ENCODE peak calls at places on chromosomes 1 and 21, in ten cellular contexts. A is left lung, T is uterus, N is astrocyte, Q is heart right ventricle, M is MCF 10A, U is left ventricle myocardium inferior, W is HFFc6, F is BE2C, V is heart left ventricle. B is an unnamed sample.

GRCh38 chr1:234262754-234263105 is 110.5 kb upstream of the COA6 start:
- DNase-seq in A (no peak), T (no peak), N (peak), Q (no peak), M (peak), U (no peak), W (no peak), F (no peak), V (no peak), B (no peak)

GRCh38 chr1:224959656-224960055 is 30.2 kb downstream of the DNAH14 start:
- DNase-seq in A (no peak), T (no peak), N (no peak), Q (no peak), M (no peak), U (no peak), W (no peak), F (no peak), V (no peak), B (no peak)

GRCh38 chr1:77024500-77024899 is 157.2 kb downstream of the ST6GALNAC5 start:
- DNase-seq in A (no peak), T (no peak), N (no peak), Q (no peak), M (peak), U (no peak), W (no peak), F (no peak), V (no peak), B (no peak)

GRCh38 chr1:58572691-58573090 is 4.4 kb downstream of the TACSTD2 start:
- DNase-seq in A (peak), T (no peak), N (no peak), Q (no peak), M (peak), U (no peak), W (no peak), F (no peak), V (no peak), B (no peak)

GRCh38 chr1:19043579-19044443 is 87.3 kb upstream of the IFFO2 start:
- DNase-seq in A (peak), T (no peak), N (no peak), Q (no peak), M (no peak), U (no peak), W (no peak), F (no peak), V (no peak), B (no peak)

GRCh38 chr21:36156339-36156814 is 247 bp upstream of the DOP1B start:
- DNase-seq in A (peak), T (peak), N (peak), Q (peak), M (peak), U (peak), W (peak), F (peak), V (peak), B (peak)

GRCh38 chr1:20439282-20439681 is 46.7 kb downstream of the CAMK2N1 start:
- DNase-seq in A (no peak), T (no peak), N (peak), Q (no peak), M (no peak), U (no peak), W (peak), F (no peak), V (no peak), B (no peak)

GRCh38 chr1:202860744-202861419 is 28.1 kb downstream of the RABIF start:
- DNase-seq in A (peak), T (peak), N (peak), Q (peak), M (peak), U (peak), W (peak), F (peak), V (peak), B (peak)

GRCh38 chr1:152110860-152111514 is 4.3 kb downstream of the TCHH start:
- DNase-seq in A (peak), T (peak), N (peak), Q (no peak), M (peak), U (peak), W (peak), F (peak), V (peak), B (peak)

GRCh38 chr1:247456914-247457638 is 828 bp downstream of the OR2B11 start:
- DNase-seq in A (peak), T (no peak), N (no peak), Q (no peak), M (no peak), U (no peak), W (no peak), F (no peak), V (no peak), B (no peak)

GRCh38 chr1:28718601-28719331 is 18.0 kb upstream of the YTHDF2 start:
- DNase-seq in A (no peak), T (no peak), N (peak), Q (no peak), M (peak), U (no peak), W (peak), F (no peak), V (no peak), B (no peak)

GRCh38 chr1:17958704-17959103 is 148.9 kb upstream of the IGSF21 start:
- DNase-seq in A (no peak), T (no peak), N (no peak), Q (no peak), M (no peak), U (no peak), W (no peak), F (no peak), V (no peak), B (no peak)

GRCh38 chr1:92240034-92240433 is 22.3 kb downstream of the C1orf146 start:
- DNase-seq in A (no peak), T (no peak), N (no peak), Q (no peak), M (no peak), U (no peak), W (peak), F (peak), V (no peak), B (no peak)

GRCh38 chr1:151992345-151993083 is 1.1 kb downstream of the S100A10 start:
- DNase-seq in A (peak), T (peak), N (peak), Q (peak), M (peak), U (peak), W (peak), F (peak), V (peak), B (no peak)

DNA sequence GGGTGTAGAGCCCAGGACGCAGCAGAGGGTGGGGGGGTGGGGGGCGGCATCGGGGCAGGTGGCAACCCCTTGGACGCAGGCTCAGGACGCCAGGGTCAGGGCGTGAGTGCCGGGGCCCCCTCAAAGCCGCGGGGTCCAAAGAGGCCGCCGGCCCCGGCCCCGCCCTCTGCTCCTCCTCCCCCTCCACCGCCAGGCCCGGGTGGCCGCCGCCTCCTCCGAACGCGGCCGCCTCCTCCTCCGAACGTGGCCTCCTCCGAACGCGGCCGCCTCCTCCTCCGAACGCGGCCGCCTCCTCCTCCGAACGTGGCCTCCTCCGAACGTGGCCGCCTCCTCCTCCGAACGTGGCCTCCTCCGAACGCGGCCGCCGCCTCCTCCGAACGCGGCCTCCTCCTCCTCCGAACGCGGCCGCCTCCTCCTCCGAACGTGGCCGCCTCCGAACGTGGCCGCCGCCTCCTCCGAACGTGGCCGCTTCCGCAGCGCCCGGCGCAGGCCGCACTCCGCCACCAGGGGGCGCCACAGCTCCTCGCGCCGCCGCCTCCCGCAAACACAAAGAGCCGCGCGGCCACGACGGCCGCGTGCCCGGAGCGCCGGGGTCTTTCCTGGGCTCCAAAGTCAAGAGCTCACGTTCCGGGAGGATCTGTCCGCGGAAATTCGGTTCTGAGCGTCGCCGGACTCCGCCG is 19.3 kb upstream of the SAMD11 start:
- DNase-seq in A (peak), T (peak), N (peak), Q (peak), M (peak), U (peak), W (peak), F (peak), V (peak), B (peak)
- TF ChIP-seq CTCF in A (peak), T (peak), N (peak), Q (peak), M (peak), U (peak), W (peak), F (peak), V (peak), B (no peak)

GRCh38 chr1:41583658-41584570 is 99.4 kb upstream of the EDN2 start:
- DNase-seq in A (no peak), T (no peak), N (no peak), Q (no peak), M (no peak), U (no peak), W (no peak), F (no peak), V (no peak), B (no peak)
- TF ChIP-seq CTCF in A (no peak), T (no peak), N (no peak), Q (no peak), M (no peak), U (no peak), W (no peak), F (no peak), V (no peak), B (no peak)

DNA sequence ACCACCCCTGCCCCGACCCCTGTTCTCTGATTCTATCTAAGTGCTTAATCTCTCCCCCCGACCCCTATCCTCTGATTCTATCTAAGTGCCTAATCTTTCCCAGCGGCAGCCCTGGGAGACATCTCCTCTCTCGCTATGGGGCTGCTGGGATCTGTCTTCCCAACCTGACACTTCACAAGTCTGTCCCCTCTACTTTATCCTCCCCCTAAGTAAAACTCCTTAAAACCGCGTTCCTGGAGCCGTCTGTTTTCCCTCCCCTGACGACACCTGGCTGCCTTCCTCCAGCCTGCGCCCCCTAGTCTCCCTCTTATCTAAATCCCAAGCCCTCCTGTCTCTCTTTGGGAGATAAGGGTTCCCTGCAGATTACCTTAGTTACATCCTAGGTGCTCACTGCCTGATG is 30.5 kb downstream of the EPHB2 start:
- DNase-seq in A (no peak), T (no peak), N (no peak), Q (no peak), M (no peak), U (no peak), W (no peak), F (no peak), V (no peak), B (no peak)
- TF ChIP-seq CTCF in A (no peak), T (no peak), N (no peak), Q (no peak), M (no peak), U (no peak), W (no peak), F (no peak), V (no peak), B (no peak)

GRCh38 chr1:201021333-201022177 is 2.0 kb downstream of the KIF21B start:
- DNase-seq in A (no peak), T (no peak), N (no peak), Q (no peak), M (no peak), U (no peak), W (no peak), F (no peak), V (no peak), B (no peak)

GRCh38 chr1:201024251-201024998 is 911 bp upstream of the KIF21B start:
- DNase-seq in A (no peak), T (no peak), N (no peak), Q (no peak), M (no peak), U (no peak), W (no peak), F (no peak), V (no peak), B (no peak)

GRCh38 chr1:201023517-201023902 is at the start of gene KIF21B:
- DNase-seq in A (peak), T (peak), N (no peak), Q (peak), M (peak), U (peak), W (no peak), F (peak), V (peak), B (peak)

GRCh38 chr1:201022178-201022823 is 1.2 kb downstream of the KIF21B start:
- DNase-seq in A (no peak), T (no peak), N (no peak), Q (no peak), M (no peak), U (no peak), W (no peak), F (no peak), V (no peak), B (no peak)

DNA sequence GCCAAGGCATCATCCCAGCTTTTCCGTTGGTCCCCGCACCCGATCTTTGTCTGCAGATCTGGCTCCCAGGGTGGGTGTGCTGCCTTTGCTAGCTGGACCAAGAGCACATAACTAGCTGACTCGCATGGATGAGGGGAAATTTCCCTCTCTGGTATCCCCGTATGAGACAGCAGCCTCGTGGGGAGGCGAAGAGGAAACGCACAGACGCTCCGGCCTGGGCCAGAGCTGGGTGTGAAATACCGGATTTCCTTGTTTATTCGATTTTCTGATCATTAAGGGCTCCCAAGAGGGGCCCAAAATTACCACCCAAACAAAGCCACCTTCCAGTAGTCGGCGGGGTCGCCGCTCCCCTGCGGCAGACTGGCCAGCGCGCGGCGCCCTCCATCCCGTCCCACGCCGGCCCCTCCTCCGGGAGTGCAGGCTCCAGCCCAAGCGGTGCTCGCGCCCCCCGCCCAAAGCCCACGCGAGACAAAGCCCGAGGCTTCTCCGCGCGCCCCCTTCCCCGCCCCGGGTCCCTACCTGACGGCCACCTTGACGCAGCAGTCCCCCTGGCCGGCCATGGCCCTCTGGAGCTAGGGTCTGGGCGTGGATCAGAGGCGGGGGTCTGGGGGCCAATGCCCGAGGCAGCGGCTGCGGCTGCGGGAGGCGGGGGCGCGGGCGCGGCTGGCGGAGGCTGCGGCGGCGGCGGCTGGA is 544 bp downstream of the KIF21B start:
- DNase-seq in A (no peak), T (no peak), N (no peak), Q (no peak), M (no peak), U (no peak), W (no peak), F (no peak), V (no peak), B (peak)
- TF ChIP-seq CTCF in A (no peak), T (no peak), N (no peak), Q (no peak), M (no peak), U (no peak), W (no peak), F (no peak), V (no peak), B (no peak)

GRCh38 chr1:158972841-158973240 is 36.9 kb upstream of the IFI16 start:
- DNase-seq in A (no peak), T (no peak), N (no peak), Q (no peak), M (peak), U (no peak), W (no peak), F (no peak), V (no peak), B (no peak)
- TF ChIP-seq CTCF in A (no peak), T (no peak), N (no peak), Q (no peak), M (peak), U (no peak), W (no peak), F (no peak), V (no peak), B (no peak)

GRCh38 chr1:216560527-216560926 is 137.3 kb upstream of the USH2A start:
- DNase-seq in A (no peak), T (no peak), N (no peak), Q (no peak), M (no peak), U (no peak), W (no peak), F (peak), V (no peak), B (no peak)

GRCh38 chr1:216566809-216567208 is 143.6 kb upstream of the USH2A start:
- DNase-seq in A (no peak), T (no peak), N (peak), Q (no peak), M (peak), U (no peak), W (peak), F (peak), V (no peak), B (no peak)

GRCh38 chr1:216563096-216563495 is 139.8 kb upstream of the USH2A start:
- DNase-seq in A (no peak), T (no peak), N (no peak), Q (no peak), M (no peak), U (no peak), W (no peak), F (no peak), V (no peak), B (no peak)

GRCh38 chr1:216559359-216559758 is 136.1 kb upstream of the USH2A start:
- DNase-seq in A (no peak), T (no peak), N (no peak), Q (no peak), M (no peak), U (no peak), W (no peak), F (no peak), V (no peak), B (no peak)

GRCh38 chr1:216562383-216562782 is 139.1 kb upstream of the USH2A start:
- DNase-seq in A (no peak), T (no peak), N (no peak), Q (no peak), M (no peak), U (no peak), W (no peak), F (no peak), V (no peak), B (no peak)
- TF ChIP-seq CTCF in A (no peak), T (no peak), N (no peak), Q (no peak), M (peak), U (no peak), W (peak), F (peak), V (no peak), B (no peak)

DNA sequence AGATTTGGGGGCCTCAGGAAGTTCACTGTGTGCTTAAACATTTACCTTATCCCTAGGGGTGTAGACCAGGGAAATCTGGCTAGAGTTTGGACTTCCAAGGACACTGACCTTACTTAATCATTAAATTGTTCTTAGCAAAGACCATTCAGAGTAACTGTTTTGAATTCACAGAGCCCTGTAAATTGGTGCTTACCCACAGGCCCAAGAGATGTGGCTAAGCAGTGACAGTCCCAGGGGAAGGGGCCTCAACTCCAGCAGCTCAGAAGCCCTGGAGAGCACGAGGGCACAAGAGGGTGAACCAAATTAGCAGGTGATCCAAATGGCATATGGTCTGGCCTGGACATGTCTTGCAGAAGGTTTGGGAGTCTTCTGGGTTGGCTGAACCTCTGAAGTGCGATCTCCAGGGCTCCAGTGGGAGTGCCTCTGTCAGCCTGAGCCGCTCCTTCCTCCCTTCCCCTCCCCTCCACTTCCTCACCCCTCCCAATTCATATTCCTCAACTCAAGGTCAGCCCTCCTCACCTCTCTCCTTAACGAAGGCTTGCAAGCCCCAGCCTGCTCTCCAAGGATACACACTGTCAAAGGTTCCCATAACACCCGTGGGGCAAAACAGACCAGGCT is 4.3 kb downstream of the PAQR7 start:
- DNase-seq in A (peak), T (no peak), N (no peak), Q (no peak), M (peak), U (no peak), W (no peak), F (no peak), V (no peak), B (no peak)
- TF ChIP-seq CTCF in A (no peak), T (no peak), N (no peak), Q (no peak), M (no peak), U (no peak), W (no peak), F (no peak), V (no peak), B (no peak)

GRCh38 chr1:187445066-187445465 is 616.3 kb downstream of the PLA2G4A start:
- DNase-seq in A (no peak), T (no peak), N (no peak), Q (no peak), M (no peak), U (no peak), W (no peak), F (no peak), V (no peak), B (no peak)
- TF ChIP-seq CTCF in A (no peak), T (no peak), N (no peak), Q (no peak), M (no peak), U (no peak), W (no peak), F (no peak), V (no peak), B (no peak)

GRCh38 chr1:160438320-160438918 is 38.1 kb downstream of the VANGL2 start:
- DNase-seq in A (no peak), T (no peak), N (no peak), Q (no peak), M (no peak), U (no peak), W (no peak), F (no peak), V (no peak), B (no peak)
- TF ChIP-seq CTCF in A (no peak), T (no peak), N (no peak), Q (no peak), M (no peak), U (no peak), W (no peak), F (no peak), V (no peak), B (no peak)

B was measured in activated B cell treated with CpG ODN at 0.5 μM for 24 hours.